ENCODE peak calls at places on chromosome 18, in ten cellular contexts. J, I, C, N, Z, H, X, A, U and R are unnamed samples.

GRCh38 chr18:62999921-63000320 is 284.6 kb downstream of the PHLPP1 start:
- DNase-seq in J (no peak), I (no peak), C (no peak), N (no peak), Z (no peak), H (no peak), X (no peak), A (no peak), U (no peak), R (no peak)

GRCh38 chr18:5456577-5457466 is 87.0 kb downstream of the EPB41L3 start:
- DNase-seq in J (peak; percentile 32), I (peak; percentile 71), C (peak; percentile 17), N (no peak), Z (no peak), H (peak; percentile 70), X (no peak), A (peak; percentile 29), U (no peak), R (no peak)

GRCh38 chr18:51236225-51236624 is 38.7 kb upstream of the MEX3C start:
- DNase-seq in J (peak; percentile 70), I (peak; percentile 93), C (no peak), N (no peak), Z (no peak), H (no peak), X (no peak), A (no peak), U (peak; percentile 31), R (no peak)

GRCh38 chr18:63848159-63848558 is 39.3 kb upstream of the SERPINB2 start:
- DNase-seq in J (peak; percentile 65), I (peak; percentile 70), C (no peak), N (no peak), Z (no peak), H (no peak), X (peak; percentile 15), A (no peak), U (peak; percentile 66), R (no peak)

GRCh38 chr18:8188196-8188595 is 421.0 kb upstream of the RAB12 start:
- DNase-seq in J (no peak), I (peak; percentile 30), C (no peak), N (no peak), Z (no peak), H (no peak), X (peak; percentile 16), A (no peak), U (no peak), R (no peak)

GRCh38 chr18:3456686-3457069 is 6.7 kb downstream of the TGIF1 start:
- DNase-seq in J (peak; percentile 59), I (no peak), C (no peak), N (peak; percentile 58), Z (no peak), H (no peak), X (no peak), A (no peak), U (no peak), R (no peak)

GRCh38 chr18:6683112-6683876 is 46.2 kb upstream of the ARHGAP28 start:
- DNase-seq in J (peak; percentile 30), I (no peak), C (no peak), N (no peak), Z (no peak), H (no peak), X (peak; percentile 17), A (no peak), U (no peak), R (no peak)

GRCh38 chr18:22110482-22110924 is 58.9 kb upstream of the GATA6 start:
- DNase-seq in J (peak; percentile 65), I (no peak), C (no peak), N (no peak), Z (no peak), H (no peak), X (no peak), A (no peak), U (no peak), R (no peak)

DNA sequence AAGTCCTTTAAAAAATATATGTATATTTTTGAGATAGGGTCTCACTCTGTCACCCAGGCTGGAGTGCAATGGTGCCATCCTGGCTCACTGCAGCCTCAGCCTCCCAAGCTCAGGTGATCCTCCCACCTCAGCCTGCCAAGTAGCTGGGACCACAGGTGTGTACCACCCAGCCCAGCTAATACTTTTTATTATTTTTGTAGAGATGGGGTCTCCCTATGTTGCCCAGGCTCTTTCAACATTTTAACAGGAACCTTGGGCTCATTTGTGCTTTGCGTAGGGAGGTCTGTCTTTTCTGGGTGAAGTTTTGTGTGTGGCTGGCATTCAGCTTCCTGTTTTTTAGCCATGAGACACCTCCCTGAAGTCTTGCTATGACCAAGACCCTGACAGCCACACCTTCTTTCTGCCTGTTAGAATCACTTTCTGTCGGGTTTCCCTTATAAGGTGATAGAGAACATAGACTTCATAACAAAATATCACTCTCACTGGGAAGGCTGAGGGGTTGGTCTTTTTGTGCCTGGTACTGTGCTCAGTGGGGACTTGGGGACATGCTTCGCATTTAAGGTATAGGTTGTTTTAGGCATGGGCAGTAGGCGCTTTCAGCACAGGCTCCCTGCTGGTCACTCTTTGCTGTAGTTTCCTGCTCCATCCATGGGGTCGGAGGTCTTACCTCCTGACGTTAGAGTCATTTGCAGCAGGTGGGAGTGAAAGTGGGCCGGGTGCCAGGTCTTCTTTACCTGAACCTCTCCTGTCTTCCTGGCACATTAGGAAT is 3.4 kb downstream of the RAB31 start:
- DNase-seq in J (no peak), I (no peak), C (no peak), N (no peak), Z (peak; percentile 64), H (no peak), X (no peak), A (no peak), U (no peak), R (no peak)
- H3K4me1 ChIP-seq in J (peaks cover 13% of the 10 kb centered on the region), I (no peaks in the 10 kb centered on the region), C (no peaks in the 10 kb centered on the region), N (peaks cover 5% of the 10 kb centered on the region), Z (peaks cover 49% of the 10 kb centered on the region), H (no peaks in the 10 kb centered on the region), X (peaks cover 18% of the 10 kb centered on the region), A (no peaks in the 10 kb centered on the region), U (peaks cover 38% of the 10 kb centered on the region), R (peaks cover 14% of the 10 kb centered on the region)

DNA sequence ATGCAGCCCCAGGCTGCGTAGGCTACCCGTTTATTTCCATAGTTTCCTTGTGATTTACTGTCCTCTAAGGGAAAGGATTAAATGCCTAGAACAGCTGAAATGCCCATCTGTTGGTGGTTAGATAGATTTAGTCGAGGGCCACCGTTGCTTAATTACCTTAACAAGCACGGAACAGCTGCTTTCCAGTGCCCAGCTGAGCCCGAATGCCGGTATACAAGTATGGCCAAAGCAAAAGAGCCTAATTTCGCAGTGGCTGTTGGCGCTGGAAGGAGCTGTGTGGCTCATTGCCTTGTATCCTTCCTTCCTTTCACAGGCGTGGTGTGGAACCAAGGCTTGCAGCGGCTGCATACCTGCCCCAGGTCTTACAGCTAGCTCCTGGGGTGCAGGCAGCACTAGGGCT is 109.1 kb downstream of the CABLES1 start:
- DNase-seq in J (no peak), I (no peak), C (no peak), N (no peak), Z (no peak), H (no peak), X (no peak), A (no peak), U (no peak), R (no peak)
- H3K36me3 ChIP-seq in J (no peaks in the 10 kb centered on the region), I (no peaks in the 10 kb centered on the region), C (no peaks in the 10 kb centered on the region), N (no peaks in the 10 kb centered on the region), Z (peaks cover 17% of the 10 kb centered on the region), H (no peaks in the 10 kb centered on the region), X (no peaks in the 10 kb centered on the region), A (no peaks in the 10 kb centered on the region), U (no peaks in the 10 kb centered on the region), R (no peaks in the 10 kb centered on the region)

GRCh38 chr18:13138822-13139139 is 79.8 kb upstream of the LDLRAD4 start:
- DNase-seq in J (no peak), I (no peak), C (no peak), N (no peak), Z (no peak), H (no peak), X (no peak), A (no peak), U (no peak), R (no peak)

GRCh38 chr18:13136056-13136688 is 82.4 kb upstream of the LDLRAD4 start:
- DNase-seq in J (no peak), I (no peak), C (no peak), N (no peak), Z (no peak), H (no peak), X (no peak), A (no peak), U (no peak), R (peak; percentile 83)

GRCh38 chr18:13137939-13138821 is 80.4 kb upstream of the LDLRAD4 start:
- DNase-seq in J (no peak), I (peak; percentile 36), C (peak; percentile 71), N (peak; percentile 90), Z (peak; percentile 80), H (no peak), X (peak; percentile 65), A (peak; percentile 79), U (no peak), R (peak; percentile 84)

GRCh38 chr18:13136689-13137040 is 81.9 kb upstream of the LDLRAD4 start:
- DNase-seq in J (no peak), I (peak; percentile 35), C (no peak), N (no peak), Z (no peak), H (peak; percentile 84), X (peak; percentile 30), A (peak; percentile 40), U (no peak), R (no peak)

DNA sequence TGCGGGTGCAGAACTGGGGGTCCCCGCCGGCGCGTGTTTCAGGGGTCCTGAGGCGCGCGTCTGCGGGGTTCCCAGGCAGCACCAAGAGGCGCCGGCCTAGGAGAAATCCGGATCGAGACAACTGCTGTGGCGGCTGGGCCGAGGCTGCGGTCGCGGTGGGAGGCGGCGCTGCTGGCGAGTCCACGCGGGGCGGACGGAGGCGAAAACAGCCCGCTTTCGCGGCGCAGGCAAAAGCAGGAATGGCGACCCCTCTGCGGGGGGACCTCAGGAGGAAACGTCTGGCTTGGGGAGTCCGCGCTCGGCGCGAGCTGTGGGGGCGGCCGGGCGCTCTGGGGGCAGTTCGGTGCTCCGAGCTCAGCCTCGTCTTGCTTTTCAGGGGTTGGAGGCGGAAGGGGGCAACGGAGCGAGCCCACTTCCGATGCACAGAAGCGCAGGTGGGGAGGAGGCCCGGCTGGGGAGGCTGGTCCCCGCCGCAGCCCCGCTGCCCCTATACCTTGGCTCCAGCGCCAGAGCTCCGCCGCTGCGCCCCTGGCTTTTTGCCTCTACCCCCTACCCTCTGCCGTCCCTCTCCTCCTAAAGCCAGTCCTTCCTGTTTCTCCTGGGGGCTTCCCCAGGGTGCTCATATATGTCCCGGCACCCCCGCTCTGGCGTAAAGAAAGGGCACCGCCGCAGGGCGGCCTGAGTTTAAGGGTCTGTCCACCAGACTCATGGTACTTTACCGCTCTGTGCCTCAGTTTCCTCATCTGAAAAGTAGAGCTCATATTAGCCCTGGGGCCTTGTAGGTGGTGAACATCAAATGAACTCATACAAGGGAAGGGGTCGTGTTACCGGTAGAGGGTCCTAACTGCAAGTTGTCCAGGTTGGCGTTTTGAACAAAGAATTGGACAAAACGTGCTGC is 81.3 kb upstream of the LDLRAD4 start:
- DNase-seq in J (no peak), I (peak; percentile 47), C (no peak), N (peak; percentile 37), Z (peak; percentile 68), H (peak; percentile 86), X (peak; percentile 39), A (no peak), U (no peak), R (peak; percentile 27)
- H3K27ac ChIP-seq in J (no peak overlapping the region), I (no peak overlapping the region), C (peak overlapping the region; percentile 47), N (peak overlapping the region; percentile 83), Z (peak overlapping the region; percentile 83), H (no peak overlapping the region), X (peak overlapping the region; percentile 58), A (peak overlapping the region; percentile 85), U (no peak overlapping the region), R (peak overlapping the region; percentile 45)

GRCh38 chr18:43760010-43760409 is 482.7 kb upstream of the SYT4 start:
- DNase-seq in J (no peak), I (no peak), C (no peak), N (no peak), Z (no peak), H (no peak), X (no peak), A (no peak), U (no peak), R (no peak)

GRCh38 chr18:43758734-43759133 is 481.4 kb upstream of the SYT4 start:
- DNase-seq in J (no peak), I (no peak), C (no peak), N (no peak), Z (no peak), H (no peak), X (no peak), A (no peak), U (no peak), R (no peak)

GRCh38 chr18:43751835-43752234 is 474.5 kb upstream of the SYT4 start:
- DNase-seq in J (no peak), I (no peak), C (no peak), N (no peak), Z (no peak), H (no peak), X (no peak), A (no peak), U (no peak), R (no peak)

GRCh38 chr18:43757273-43757672 is 480.0 kb upstream of the SYT4 start:
- DNase-seq in J (no peak), I (no peak), C (peak; percentile 9), N (no peak), Z (no peak), H (no peak), X (no peak), A (no peak), U (no peak), R (no peak)
- H3K4me1 ChIP-seq in J (no peaks in the 10 kb centered on the region), I (peaks cover 9% of the 10 kb centered on the region), C (no peaks in the 10 kb centered on the region), N (no peaks in the 10 kb centered on the region), Z (no peaks in the 10 kb centered on the region), H (no peaks in the 10 kb centered on the region), X (peaks cover 7% of the 10 kb centered on the region), A (no peaks in the 10 kb centered on the region), U (no peaks in the 10 kb centered on the region), R (no peaks in the 10 kb centered on the region)